ENCODE peak calls at places on chromosomes 12 and 14, in six cellular contexts. One of them, this sample, is unnamed.
A peak's percentile ranks its signal among the peaks of the same experiment; 100 is the strongest.

GRCh38 chr14:39722547-39723273 is 290.5 kb upstream of the FBXO33 start:
- DNase-seq in colonic mucosa: no peak
- DNase-seq in neural progenitor cell: no peak
- DNase-seq in natural killer cell: no peak
- DNase-seq in choroid plexus epithelial cell: no peak
- DNase-seq in endothelial cell: no peak
- DNase-seq in this sample: no peak

GRCh38 chr12:100401660-100402059 is 44.8 kb downstream of the SLC17A8 start:
- DNase-seq in colonic mucosa: no peak
- DNase-seq in neural progenitor cell: no peak
- DNase-seq in natural killer cell: no peak
- DNase-seq in choroid plexus epithelial cell: peak; percentile 76
- DNase-seq in endothelial cell: no peak
- DNase-seq in this sample: no peak

GRCh38 chr12:91327889-91328288 is 145.3 kb upstream of the DCN start:
- DNase-seq in colonic mucosa: no peak
- DNase-seq in neural progenitor cell: no peak
- DNase-seq in natural killer cell: no peak
- DNase-seq in choroid plexus epithelial cell: no peak
- DNase-seq in endothelial cell: no peak
- DNase-seq in this sample: no peak

GRCh38 chr12:77893918-77894317 is 63.2 kb downstream of the NAV3 start:
- DNase-seq in colonic mucosa: peak; percentile 87
- DNase-seq in neural progenitor cell: no peak
- DNase-seq in natural killer cell: no peak
- DNase-seq in choroid plexus epithelial cell: peak; percentile 61
- DNase-seq in endothelial cell: no peak
- DNase-seq in this sample: no peak

GRCh38 chr14:90460136-90460535 is 63.3 kb downstream of the CALM1 start:
- DNase-seq in colonic mucosa: no peak
- DNase-seq in neural progenitor cell: no peak
- DNase-seq in natural killer cell: no peak
- DNase-seq in choroid plexus epithelial cell: no peak
- DNase-seq in endothelial cell: no peak
- DNase-seq in this sample: no peak

GRCh38 chr14:99806841-99807240 is 13.6 kb downstream of the EML1 start:
- DNase-seq in colonic mucosa: no peak
- DNase-seq in neural progenitor cell: no peak
- DNase-seq in natural killer cell: no peak
- DNase-seq in choroid plexus epithelial cell: no peak
- DNase-seq in endothelial cell: no peak
- DNase-seq in this sample: no peak

GRCh38 chr12:120905856-120906384 is 1.8 kb upstream of the SPPL3 start:
- DNase-seq in colonic mucosa: no peak
- DNase-seq in neural progenitor cell: no peak
- DNase-seq in natural killer cell: no peak
- DNase-seq in choroid plexus epithelial cell: no peak
- DNase-seq in endothelial cell: no peak
- DNase-seq in this sample: no peak

GRCh38 chr14:92607251-92607650 is 93.7 kb downstream of the RIN3 start:
- DNase-seq in colonic mucosa: no peak
- DNase-seq in neural progenitor cell: no peak
- DNase-seq in natural killer cell: no peak
- DNase-seq in choroid plexus epithelial cell: no peak
- DNase-seq in endothelial cell: no peak
- DNase-seq in this sample: no peak

GRCh38 chr14:65210118-65210826 is 108.0 kb upstream of the MAX start:
- DNase-seq in colonic mucosa: no peak
- DNase-seq in neural progenitor cell: no peak
- DNase-seq in natural killer cell: no peak
- DNase-seq in choroid plexus epithelial cell: peak; percentile 73
- DNase-seq in endothelial cell: no peak
- DNase-seq in this sample: no peak

GRCh38 chr14:21748869-21749303 is 75.3 kb upstream of the OR4E1 start:
- DNase-seq in colonic mucosa: peak; percentile 32
- DNase-seq in neural progenitor cell: peak; percentile 78
- DNase-seq in natural killer cell: no peak
- DNase-seq in choroid plexus epithelial cell: peak; percentile 61
- DNase-seq in endothelial cell: peak; percentile 67
- DNase-seq in this sample: peak; percentile 19

GRCh38 chr12:12214635-12215131 is 52.2 kb downstream of the LRP6 start:
- DNase-seq in colonic mucosa: no peak
- DNase-seq in neural progenitor cell: no peak
- DNase-seq in natural killer cell: no peak
- DNase-seq in choroid plexus epithelial cell: peak; percentile 67
- DNase-seq in endothelial cell: no peak
- DNase-seq in this sample: no peak

GRCh38 chr12:47755655-47756562 is 2.8 kb downstream of the RAPGEF3 start:
- DNase-seq in colonic mucosa: peak; percentile 83
- DNase-seq in neural progenitor cell: no peak
- DNase-seq in natural killer cell: no peak
- DNase-seq in choroid plexus epithelial cell: no peak
- DNase-seq in endothelial cell: no peak
- DNase-seq in this sample: no peak

GRCh38 chr12:118070650-118071049 is 9.7 kb upstream of the WSB2 start:
- DNase-seq in colonic mucosa: no peak
- DNase-seq in neural progenitor cell: no peak
- DNase-seq in natural killer cell: no peak
- DNase-seq in choroid plexus epithelial cell: no peak
- DNase-seq in endothelial cell: no peak
- DNase-seq in this sample: no peak

GRCh38 chr12:104825408-104825807 is 132.7 kb downstream of the SLC41A2 start:
- DNase-seq in colonic mucosa: no peak
- DNase-seq in neural progenitor cell: peak; percentile 6
- DNase-seq in natural killer cell: no peak
- DNase-seq in choroid plexus epithelial cell: peak; percentile 23
- DNase-seq in endothelial cell: no peak
- DNase-seq in this sample: no peak
- TF ChIP-seq CTCF in colonic mucosa: no peak
- TF ChIP-seq CTCF in neural progenitor cell: peak; percentile 38
- TF ChIP-seq CTCF in natural killer cell: peak; percentile 23
- TF ChIP-seq CTCF in choroid plexus epithelial cell: peak; percentile 46
- TF ChIP-seq CTCF in endothelial cell: no peak
- TF ChIP-seq CTCF in this sample: peak; percentile 18

GRCh38 chr14:72978856-72979255 is 48.0 kb downstream of the ZFYVE1 start:
- DNase-seq in colonic mucosa: no peak
- DNase-seq in neural progenitor cell: no peak
- DNase-seq in natural killer cell: no peak
- DNase-seq in choroid plexus epithelial cell: no peak
- DNase-seq in endothelial cell: no peak
- DNase-seq in this sample: no peak

GRCh38 chr14:72980863-72981262 is 46.0 kb downstream of the ZFYVE1 start:
- DNase-seq in colonic mucosa: no peak
- DNase-seq in neural progenitor cell: no peak
- DNase-seq in natural killer cell: no peak
- DNase-seq in choroid plexus epithelial cell: no peak
- DNase-seq in endothelial cell: no peak
- DNase-seq in this sample: no peak

GRCh38 chr14:72970824-72971434 is 44.7 kb downstream of the DCAF4 start:
- DNase-seq in colonic mucosa: no peak
- DNase-seq in neural progenitor cell: no peak
- DNase-seq in natural killer cell: no peak
- DNase-seq in choroid plexus epithelial cell: no peak
- DNase-seq in endothelial cell: no peak
- DNase-seq in this sample: no peak

GRCh38 chr14:72974661-72975060 is 48.4 kb downstream of the DCAF4 start:
- DNase-seq in colonic mucosa: no peak
- DNase-seq in neural progenitor cell: no peak
- DNase-seq in natural killer cell: no peak
- DNase-seq in choroid plexus epithelial cell: no peak
- DNase-seq in endothelial cell: no peak
- DNase-seq in this sample: no peak

GRCh38 chr14:72975776-72976175 is 49.5 kb downstream of the DCAF4 start:
- DNase-seq in colonic mucosa: no peak
- DNase-seq in neural progenitor cell: peak; percentile 18
- DNase-seq in natural killer cell: no peak
- DNase-seq in choroid plexus epithelial cell: peak; percentile 16
- DNase-seq in endothelial cell: no peak
- DNase-seq in this sample: no peak
- TF ChIP-seq CTCF in colonic mucosa: no peak
- TF ChIP-seq CTCF in neural progenitor cell: peak; percentile 35
- TF ChIP-seq CTCF in natural killer cell: no peak
- TF ChIP-seq CTCF in choroid plexus epithelial cell: peak; percentile 28
- TF ChIP-seq CTCF in endothelial cell: no peak
- TF ChIP-seq CTCF in this sample: no peak

GRCh38 chr12:27009926-27010325 is 4.3 kb downstream of the TM7SF3 start:
- DNase-seq in colonic mucosa: no peak
- DNase-seq in neural progenitor cell: no peak
- DNase-seq in natural killer cell: no peak
- DNase-seq in choroid plexus epithelial cell: no peak
- DNase-seq in endothelial cell: no peak
- DNase-seq in this sample: no peak
- TF ChIP-seq CTCF in colonic mucosa: no peak
- TF ChIP-seq CTCF in neural progenitor cell: no peak
- TF ChIP-seq CTCF in natural killer cell: no peak
- TF ChIP-seq CTCF in choroid plexus epithelial cell: no peak
- TF ChIP-seq CTCF in endothelial cell: no peak
- TF ChIP-seq CTCF in this sample: no peak

GRCh38 chr12:87667378-87667777 is 361.8 kb downstream of the C12orf50 start:
- DNase-seq in colonic mucosa: no peak
- DNase-seq in neural progenitor cell: no peak
- DNase-seq in natural killer cell: no peak
- DNase-seq in choroid plexus epithelial cell: peak; percentile 88
- DNase-seq in endothelial cell: no peak
- DNase-seq in this sample: no peak
- TF ChIP-seq CTCF in colonic mucosa: no peak
- TF ChIP-seq CTCF in neural progenitor cell: no peak
- TF ChIP-seq CTCF in natural killer cell: no peak
- TF ChIP-seq CTCF in choroid plexus epithelial cell: peak; percentile 58
- TF ChIP-seq CTCF in endothelial cell: no peak
- TF ChIP-seq CTCF in this sample: peak; percentile 12

GRCh38 chr12:105032703-105033357 is 46.7 kb downstream of the NOPCHAP1 start:
- DNase-seq in colonic mucosa: no peak
- DNase-seq in neural progenitor cell: no peak
- DNase-seq in natural killer cell: no peak
- DNase-seq in choroid plexus epithelial cell: peak; percentile 23
- DNase-seq in endothelial cell: no peak
- DNase-seq in this sample: no peak

GRCh38 chr12:105036937-105037649 is 47.2 kb downstream of the ALDH1L2 start:
- DNase-seq in colonic mucosa: no peak
- DNase-seq in neural progenitor cell: no peak
- DNase-seq in natural killer cell: no peak
- DNase-seq in choroid plexus epithelial cell: peak; percentile 12
- DNase-seq in endothelial cell: no peak
- DNase-seq in this sample: no peak

GRCh38 chr12:105025890-105026289 is 39.8 kb downstream of the NOPCHAP1 start:
- DNase-seq in colonic mucosa: peak; percentile 75
- DNase-seq in neural progenitor cell: no peak
- DNase-seq in natural killer cell: no peak
- DNase-seq in choroid plexus epithelial cell: peak; percentile 75
- DNase-seq in endothelial cell: no peak
- DNase-seq in this sample: no peak

GRCh38 chr12:105033851-105034250 is 47.7 kb downstream of the NOPCHAP1 start:
- DNase-seq in colonic mucosa: no peak
- DNase-seq in neural progenitor cell: no peak
- DNase-seq in natural killer cell: no peak
- DNase-seq in choroid plexus epithelial cell: no peak
- DNase-seq in endothelial cell: no peak
- DNase-seq in this sample: no peak

DNA sequence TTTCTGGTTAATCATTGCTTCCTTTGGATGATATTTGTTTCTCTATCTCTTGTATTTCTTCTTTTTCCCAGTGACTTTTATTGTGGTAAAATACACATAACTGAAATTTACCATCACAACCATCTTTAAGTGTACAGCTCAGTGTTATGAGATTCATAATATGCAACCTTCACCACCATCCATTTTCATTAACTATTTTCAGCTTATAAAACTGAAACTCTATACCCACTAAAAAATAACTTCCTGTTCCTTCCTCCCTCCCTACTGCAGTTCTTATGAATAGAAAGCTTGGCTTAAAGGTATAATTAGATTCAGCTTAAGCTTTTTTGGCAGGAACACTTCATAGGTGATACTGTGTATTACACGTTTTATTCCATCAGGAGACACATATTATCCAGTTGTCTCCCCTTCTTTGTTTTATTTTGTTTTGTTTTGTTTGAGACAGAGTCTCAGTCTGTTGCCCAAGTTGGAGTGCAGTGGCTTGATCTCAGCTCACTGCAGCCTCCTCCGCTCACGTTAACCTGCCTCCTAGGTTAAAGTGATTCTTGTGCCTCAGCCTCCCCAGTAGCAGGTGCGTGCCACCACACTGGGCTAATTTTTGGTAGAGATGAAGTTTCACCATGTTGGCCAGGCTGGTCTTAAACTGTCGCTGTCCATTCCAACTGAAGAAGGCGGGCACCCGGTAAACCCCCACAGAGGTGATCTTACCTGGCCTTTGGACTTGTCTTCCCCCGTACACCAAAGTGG is 45.1 kb downstream of the NOPCHAP1 start:
- DNase-seq in colonic mucosa: no peak
- DNase-seq in neural progenitor cell: no peak
- DNase-seq in natural killer cell: no peak
- DNase-seq in choroid plexus epithelial cell: no peak
- DNase-seq in endothelial cell: no peak
- DNase-seq in this sample: no peak
- TF ChIP-seq CTCF in colonic mucosa: no peak
- TF ChIP-seq CTCF in neural progenitor cell: no peak
- TF ChIP-seq CTCF in natural killer cell: no peak
- TF ChIP-seq CTCF in choroid plexus epithelial cell: no peak
- TF ChIP-seq CTCF in endothelial cell: no peak
- TF ChIP-seq CTCF in this sample: no peak

DNA sequence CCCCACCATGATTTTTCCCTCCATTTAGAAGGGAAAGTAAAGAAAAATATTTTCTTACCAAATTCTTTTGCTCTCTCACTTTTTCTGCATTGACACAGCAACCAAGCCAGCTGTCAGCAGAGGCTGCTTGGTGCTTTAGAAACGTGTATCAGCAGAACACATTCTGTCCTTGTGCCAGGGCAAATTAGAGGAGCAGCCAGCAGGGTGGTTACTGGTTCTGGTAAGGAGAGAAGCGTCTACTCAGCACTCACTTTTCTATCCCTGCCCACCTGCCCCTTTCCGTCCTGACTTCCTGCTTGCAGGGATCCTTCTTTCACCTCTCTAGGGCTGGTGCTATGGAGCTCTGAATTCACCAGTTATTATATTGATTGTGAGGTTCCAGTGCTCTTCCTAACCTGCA is 327.5 kb upstream of the PDE3A start:
- DNase-seq in colonic mucosa: no peak
- DNase-seq in neural progenitor cell: peak; percentile 4
- DNase-seq in natural killer cell: no peak
- DNase-seq in choroid plexus epithelial cell: peak; percentile 36
- DNase-seq in endothelial cell: no peak
- DNase-seq in this sample: no peak
- TF ChIP-seq CTCF in colonic mucosa: no peak
- TF ChIP-seq CTCF in neural progenitor cell: no peak
- TF ChIP-seq CTCF in natural killer cell: no peak
- TF ChIP-seq CTCF in choroid plexus epithelial cell: no peak
- TF ChIP-seq CTCF in endothelial cell: no peak
- TF ChIP-seq CTCF in this sample: no peak

This sample was measured in progenitor cell of endocrine pancreas.